ENCODE peak calls at places on chromosomes 2 and 18, in four cellular contexts. I, C, M and S are unnamed samples.

GRCh38 chr2:128555433-128555832 is 236.8 kb upstream of the HS6ST1 start:
- DNase-seq in I (no peak), C (no peak), M (no peak), S (no peak)

GRCh38 chr2:1658394-1659151 is 85.7 kb downstream of the PXDN start:
- DNase-seq in I (no peak), C (no peak), M (no peak), S (no peak)

GRCh38 chr2:168256448-168256847 is 9.1 kb upstream of the STK39 start:
- DNase-seq in I (peak), C (no peak), M (no peak), S (no peak)

GRCh38 chr2:169664978-169665930 is 29.0 kb downstream of the CFAP210 start:
- DNase-seq in I (no peak), C (no peak), M (no peak), S (no peak)

GRCh38 chr2:190517468-190517867 is 17.1 kb downstream of the NEMP2 start:
- DNase-seq in I (no peak), C (no peak), M (no peak), S (no peak)

GRCh38 chr2:64699712-64700111 is 46.0 kb upstream of the SERTAD2 start:
- DNase-seq in I (no peak), C (peak), M (no peak), S (no peak)

GRCh38 chr2:168928113-168928823 is 27.2 kb downstream of the G6PC2 start:
- DNase-seq in I (no peak), C (no peak), M (no peak), S (no peak)

GRCh38 chr18:65235966-65236634 is 514.7 kb upstream of the CDH7 start:
- DNase-seq in I (no peak), C (no peak), M (no peak), S (no peak)

GRCh38 chr18:23485386-23485785 is 17.9 kb upstream of the RMC1 start:
- DNase-seq in I (no peak), C (no peak), M (no peak), S (no peak)

GRCh38 chr2:241412144-241412543 is 56.1 kb downstream of the FARP2 start:
- DNase-seq in I (no peak), C (no peak), M (no peak), S (no peak)

GRCh38 chr2:237833546-237833945 is 25.9 kb upstream of the RAMP1 start:
- DNase-seq in I (no peak), C (no peak), M (no peak), S (no peak)

GRCh38 chr2:189060096-189060642 is 86.0 kb downstream of the COL3A1 start:
- DNase-seq in I (no peak), C (no peak), M (no peak), S (no peak)

GRCh38 chr2:207258191-207258991 is 92.6 kb upstream of the KLF7 start:
- DNase-seq in I (no peak), C (no peak), M (no peak), S (no peak)

GRCh38 chr2:152241956-152242355 is 66.4 kb upstream of the STAM2 start:
- DNase-seq in I (no peak), C (no peak), M (no peak), S (no peak)

GRCh38 chr2:137945229-137945628 is 19.0 kb upstream of the HNMT start:
- DNase-seq in I (no peak), C (no peak), M (no peak), S (no peak)

GRCh38 chr18:27493182-27493581 is 308.1 kb upstream of the CHST9 start:
- DNase-seq in I (no peak), C (no peak), M (no peak), S (no peak)

GRCh38 chr18:63511285-63511684 is 30.9 kb upstream of the SERPINB12 start:
- DNase-seq in I (peak), C (no peak), M (peak), S (peak)

GRCh38 chr2:160871096-160871495 is 289.1 kb upstream of the TANK start:
- DNase-seq in I (no peak), C (no peak), M (no peak), S (no peak)

GRCh38 chr2:113240150-113240914 is 38.4 kb downstream of the PAX8 start:
- DNase-seq in I (no peak), C (no peak), M (no peak), S (no peak)

GRCh38 chr2:229713371-229714079 is 830 bp downstream of the DNER start:
- DNase-seq in I (no peak), C (no peak), M (peak), S (no peak)

GRCh38 chr2:224366269-224366668 is 35.6 kb downstream of the FAM124B start:
- DNase-seq in I (no peak), C (no peak), M (no peak), S (no peak)

GRCh38 chr2:173354601-173355131 is at the start of gene CDCA7:
- DNase-seq in I (peak), C (no peak), M (peak), S (peak)

GRCh38 chr2:9797681-9798556 is 45.4 kb upstream of the TAF1B start:
- DNase-seq in I (peak), C (no peak), M (no peak), S (no peak)

GRCh38 chr18:67926929-67927864 is 410.7 kb upstream of the DSEL start:
- DNase-seq in I (no peak), C (no peak), M (no peak), S (no peak)

GRCh38 chr18:29147944-29148343 is 971.0 kb upstream of the CDH2 start:
- DNase-seq in I (no peak), C (no peak), M (no peak), S (no peak)

GRCh38 chr2:190698895-190699294 is 50.0 kb downstream of the NAB1 start:
- DNase-seq in I (peak), C (no peak), M (no peak), S (no peak)

GRCh38 chr2:11990576-11990975 is 244.1 kb downstream of the LPIN1 start:
- DNase-seq in I (no peak), C (no peak), M (no peak), S (no peak)

GRCh38 chr2:219155054-219155644 is 5.5 kb downstream of the NHEJ1 start:
- DNase-seq in I (peak), C (no peak), M (no peak), S (peak)

GRCh38 chr2:65438137-65438899 is 5.9 kb upstream of the SPRED2 start:
- DNase-seq in I (peak), C (no peak), M (peak), S (no peak)

GRCh38 chr18:21264651-21265050 is 22.6 kb downstream of the GREB1L start:
- DNase-seq in I (peak), C (no peak), M (no peak), S (peak)

GRCh38 chr18:51193621-51194287 is 3.7 kb downstream of the MEX3C start:
- DNase-seq in I (no peak), C (no peak), M (no peak), S (no peak)

GRCh38 chr2:164599954-164600589 is 21.2 kb downstream of the GRB14 start:
- DNase-seq in I (peak), C (no peak), M (peak), S (peak)

GRCh38 chr2:29811378-29811777 is 110.0 kb downstream of the ALK start:
- DNase-seq in I (no peak), C (no peak), M (no peak), S (no peak)

GRCh38 chr2:239706407-239706806 is 305.6 kb upstream of the HDAC4 start:
- DNase-seq in I (no peak), C (no peak), M (no peak), S (no peak)

DNA sequence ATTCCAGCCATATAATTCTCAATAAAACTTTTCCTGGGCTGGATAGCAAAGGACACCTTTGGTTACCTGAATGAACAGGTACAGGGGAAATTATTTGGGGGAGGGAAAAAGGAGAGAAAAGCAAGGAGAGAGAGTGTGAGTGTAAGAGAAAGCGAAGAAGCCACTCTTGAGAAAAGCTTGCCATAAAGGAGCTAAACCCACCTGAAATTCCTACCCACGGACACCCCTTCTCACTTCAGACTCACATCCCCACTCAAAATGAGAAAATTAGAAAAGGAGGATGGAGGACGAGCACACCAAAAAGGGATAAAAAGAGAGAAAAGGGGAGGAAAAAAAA is 354 bp downstream of the ZEB2 start:
- DNase-seq in I (no peak), C (no peak), M (no peak), S (no peak)
- H3K9ac ChIP-seq in I (no peak), C (no peak), M (no peak), S (peak)

GRCh38 chr2:144183744-144184143 is 336.2 kb downstream of the ZEB2 start:
- DNase-seq in I (no peak), C (peak), M (no peak), S (no peak)
- TF ChIP-seq SUZ12 in I (no peak), C (no peak), M (no peak), S (no peak)

DNA sequence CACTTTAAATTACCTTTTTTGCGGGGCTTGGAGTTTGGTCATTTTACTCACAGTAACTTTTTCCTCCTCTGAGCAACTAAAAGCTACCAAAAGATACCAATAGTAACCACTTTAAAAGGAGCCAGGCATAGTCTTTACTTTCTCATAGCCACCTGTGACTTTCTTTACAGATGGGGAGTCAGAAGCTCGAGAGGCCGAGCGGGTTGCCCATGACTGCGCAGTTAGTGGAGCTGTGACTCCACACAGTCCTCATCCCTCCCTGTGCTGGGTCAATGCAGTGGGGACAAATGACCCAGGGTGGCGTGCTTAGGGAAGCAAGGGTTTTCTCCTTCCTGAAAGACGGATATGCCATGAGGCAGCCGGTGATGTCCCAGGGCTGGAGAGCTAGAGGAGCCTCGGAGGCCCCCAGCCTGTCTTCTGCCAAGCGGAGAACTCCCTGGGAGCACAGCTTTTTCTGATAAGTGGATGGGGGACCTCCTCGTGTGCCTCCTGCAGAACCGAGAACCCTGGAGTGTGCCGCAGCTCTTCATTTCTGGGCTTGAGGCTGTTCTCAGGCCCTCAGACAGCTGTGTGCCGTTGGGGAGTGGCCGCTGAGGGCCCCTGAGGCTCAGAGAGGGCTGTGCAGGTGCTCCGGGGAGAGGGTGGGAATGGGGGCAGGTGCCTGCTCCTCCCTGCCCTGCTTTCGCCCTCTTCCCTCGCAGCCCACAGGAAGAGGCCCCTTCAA is 11.7 kb downstream of the LCT start:
- DNase-seq in I (no peak), C (no peak), M (no peak), S (no peak)
- H3K9ac ChIP-seq in I (no peak), C (no peak), M (no peak), S (no peak)

GRCh38 chr2:121529439-121530209 is 1.1 kb upstream of the RNU4ATAC start:
- DNase-seq in I (peak), C (no peak), M (no peak), S (peak)
- TF ChIP-seq SUZ12 in I (no peak), C (no peak), M (no peak), S (no peak)

DNA sequence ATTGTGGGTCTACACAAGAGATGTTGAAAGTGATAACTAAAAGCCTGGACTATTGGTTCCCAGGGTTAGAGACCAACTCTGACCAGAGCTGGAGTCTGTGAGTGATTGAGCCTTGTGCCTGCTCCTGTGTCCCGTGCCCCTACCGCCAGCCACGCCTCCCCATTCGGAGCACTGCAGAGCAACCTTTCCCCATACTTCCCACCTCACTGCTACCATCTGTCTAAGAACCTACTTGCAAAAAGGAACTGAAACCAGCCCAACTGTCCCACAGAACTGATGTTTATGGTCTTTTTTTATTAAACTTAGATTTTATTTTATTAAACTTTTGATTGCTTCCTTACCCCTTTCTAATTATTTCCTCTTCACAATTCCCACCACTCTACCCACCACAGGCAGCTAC is 300.3 kb upstream of the MGAT5 start:
- DNase-seq in I (no peak), C (peak), M (no peak), S (no peak)
- H3K9ac ChIP-seq in I (no peak), C (no peak), M (no peak), S (no peak)

GRCh38 chr2:26080356-26080755 is 46.5 kb downstream of the RAB10 start:
- DNase-seq in I (peak), C (no peak), M (no peak), S (no peak)
- TF ChIP-seq SUZ12 in I (no peak), C (no peak), M (no peak), S (no peak)

GRCh38 chr2:69934614-69934908 is 19.7 kb downstream of the MXD1 start:
- DNase-seq in I (no peak), C (no peak), M (no peak), S (no peak)
- H3K9ac ChIP-seq in I (no peak), C (no peak), M (no peak), S (no peak)

GRCh38 chr18:76468345-76469275 is 26.4 kb downstream of the ZNF516 start:
- DNase-seq in I (no peak), C (no peak), M (no peak), S (no peak)

GRCh38 chr18:76466410-76466991 is 28.5 kb downstream of the ZNF516 start:
- DNase-seq in I (no peak), C (no peak), M (peak), S (no peak)

GRCh38 chr18:76465630-76466409 is 29.2 kb downstream of the ZNF516 start:
- DNase-seq in I (no peak), C (no peak), M (no peak), S (no peak)

GRCh38 chr18:76464281-76465259 is 30.5 kb downstream of the ZNF516 start:
- DNase-seq in I (no peak), C (no peak), M (no peak), S (no peak)

DNA sequence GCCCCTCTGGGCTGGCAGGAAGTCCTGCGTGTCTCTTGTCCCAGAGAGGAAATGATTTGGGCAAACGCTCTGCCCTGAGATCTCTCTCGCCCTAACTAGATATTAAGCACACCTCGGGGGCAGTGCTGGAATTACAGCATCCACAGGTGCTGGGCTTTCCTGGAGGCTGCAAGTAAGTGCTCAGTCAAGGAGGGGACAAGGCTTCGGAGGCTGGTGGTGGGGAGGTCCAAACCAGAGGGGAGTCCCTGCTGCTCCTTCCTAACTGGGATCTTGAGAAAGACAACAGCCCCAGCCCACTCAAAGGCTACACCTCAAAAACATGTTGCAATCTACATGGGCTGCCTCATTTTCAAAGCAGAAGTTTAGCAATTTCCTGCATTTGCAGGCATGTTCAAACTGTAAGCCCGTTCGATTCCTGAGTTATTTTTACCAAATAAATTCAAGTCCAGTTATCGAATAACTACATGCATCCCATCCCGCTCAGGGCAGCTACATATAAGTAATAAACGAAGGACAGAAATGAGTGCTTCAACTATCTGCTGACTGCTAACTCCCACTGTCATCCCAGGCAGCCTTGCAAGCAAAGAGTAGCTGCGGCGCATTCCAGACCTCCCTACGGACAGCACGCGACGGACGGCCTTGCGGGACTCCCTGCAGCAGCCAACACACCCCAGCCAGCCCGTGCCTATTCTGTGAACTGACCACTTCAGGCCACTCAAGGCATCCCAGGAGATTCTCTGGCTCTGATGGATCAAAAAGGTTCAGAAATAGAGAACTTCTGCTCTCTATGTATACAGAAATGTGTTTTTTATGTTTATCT is 27.5 kb downstream of the ZNF516 start:
- DNase-seq in I (no peak), C (no peak), M (peak), S (no peak)
- TF ChIP-seq SUZ12 in I (no peak), C (no peak), M (no peak), S (no peak)